ENCODE peak calls at places on chromosomes 3 and 15, in six cellular contexts. One of them, this sample, is unnamed.

GRCh38 chr15:76197703-76198455 is 113.4 kb downstream of the ETFA start:
- DNase-seq in B cell: no peak
- DNase-seq in GM20000: no peak
- DNase-seq in GM10248: no peak
- DNase-seq in left ventricle myocardium inferior: no peak
- DNase-seq in brain microvascular endothelial cell: no peak
- DNase-seq in this sample: no peak

GRCh38 chr15:67300266-67300914 is 45.8 kb downstream of the IQCH start:
- DNase-seq in B cell: no peak
- DNase-seq in brain microvascular endothelial cell: no peak
- DNase-seq in GM10248: no peak
- DNase-seq in GM20000: no peak
- DNase-seq in left ventricle myocardium inferior: no peak
- DNase-seq in this sample: no peak

GRCh38 chr3:16338999-16339398 is 74.0 kb downstream of the OXNAD1 start:
- DNase-seq in GM20000: peak
- DNase-seq in GM10248: no peak
- DNase-seq in brain microvascular endothelial cell: peak
- DNase-seq in B cell: no peak
- DNase-seq in left ventricle myocardium inferior: no peak
- DNase-seq in this sample: no peak

GRCh38 chr3:138381413-138381901 is 33.1 kb downstream of the MRAS start:
- DNase-seq in B cell: no peak
- DNase-seq in left ventricle myocardium inferior: peak
- DNase-seq in GM10248: no peak
- DNase-seq in GM20000: no peak
- DNase-seq in brain microvascular endothelial cell: no peak
- DNase-seq in this sample: no peak

GRCh38 chr3:46935989-46936620 is 40.4 kb downstream of the CCDC12 start:
- DNase-seq in brain microvascular endothelial cell: no peak
- DNase-seq in GM10248: no peak
- DNase-seq in left ventricle myocardium inferior: no peak
- DNase-seq in GM20000: no peak
- DNase-seq in B cell: no peak
- DNase-seq in this sample: no peak

GRCh38 chr15:88020806-88021205 is 235.7 kb downstream of the NTRK3 start:
- DNase-seq in GM10248: no peak
- DNase-seq in GM20000: no peak
- DNase-seq in left ventricle myocardium inferior: no peak
- DNase-seq in brain microvascular endothelial cell: no peak
- DNase-seq in B cell: no peak
- DNase-seq in this sample: no peak

GRCh38 chr3:126053949-126054569 is 29.9 kb downstream of the SLC41A3 start:
- DNase-seq in GM20000: no peak
- DNase-seq in left ventricle myocardium inferior: no peak
- DNase-seq in brain microvascular endothelial cell: no peak
- DNase-seq in GM10248: no peak
- DNase-seq in B cell: no peak
- DNase-seq in this sample: no peak

GRCh38 chr3:195003006-195003892 is 267.7 kb downstream of the XXYLT1 start:
- DNase-seq in left ventricle myocardium inferior: peak
- DNase-seq in brain microvascular endothelial cell: no peak
- DNase-seq in GM20000: no peak
- DNase-seq in GM10248: no peak
- DNase-seq in B cell: peak
- DNase-seq in this sample: no peak

GRCh38 chr15:42134617-42135243 is 21.7 kb downstream of the PLA2G4F start:
- DNase-seq in brain microvascular endothelial cell: no peak
- DNase-seq in GM10248: no peak
- DNase-seq in GM20000: no peak
- DNase-seq in left ventricle myocardium inferior: no peak
- DNase-seq in B cell: no peak
- DNase-seq in this sample: no peak

GRCh38 chr3:196620228-196620627 is 19.3 kb upstream of the NRROS start:
- DNase-seq in GM10248: peak
- DNase-seq in brain microvascular endothelial cell: peak
- DNase-seq in B cell: no peak
- DNase-seq in GM20000: no peak
- DNase-seq in left ventricle myocardium inferior: no peak
- DNase-seq in this sample: no peak

GRCh38 chr15:95693917-95694316 is 636.6 kb upstream of the NR2F2 start:
- DNase-seq in brain microvascular endothelial cell: no peak
- DNase-seq in left ventricle myocardium inferior: no peak
- DNase-seq in GM10248: no peak
- DNase-seq in B cell: no peak
- DNase-seq in GM20000: no peak
- DNase-seq in this sample: no peak

GRCh38 chr3:175346573-175347356 is 487.6 kb downstream of the NAALADL2 start:
- DNase-seq in GM20000: no peak
- DNase-seq in left ventricle myocardium inferior: peak
- DNase-seq in brain microvascular endothelial cell: peak
- DNase-seq in B cell: no peak
- DNase-seq in GM10248: no peak
- DNase-seq in this sample: no peak

GRCh38 chr15:40471778-40472130 is 970 bp downstream of the CHST14 start:
- DNase-seq in B cell: no peak
- DNase-seq in brain microvascular endothelial cell: no peak
- DNase-seq in left ventricle myocardium inferior: no peak
- DNase-seq in GM20000: no peak
- DNase-seq in GM10248: no peak
- DNase-seq in this sample: no peak

GRCh38 chr3:114108137-114108536 is 51.6 kb downstream of the QTRT2 start:
- DNase-seq in brain microvascular endothelial cell: no peak
- DNase-seq in GM10248: no peak
- DNase-seq in B cell: no peak
- DNase-seq in GM20000: no peak
- DNase-seq in left ventricle myocardium inferior: no peak
- DNase-seq in this sample: no peak

GRCh38 chr15:53559364-53560253 is 199.9 kb downstream of the WDR72 start:
- DNase-seq in brain microvascular endothelial cell: no peak
- DNase-seq in GM10248: no peak
- DNase-seq in B cell: no peak
- DNase-seq in left ventricle myocardium inferior: no peak
- DNase-seq in GM20000: no peak
- DNase-seq in this sample: no peak

GRCh38 chr15:40285151-40285898 is 2.5 kb upstream of the ANKRD63 start:
- DNase-seq in B cell: no peak
- DNase-seq in left ventricle myocardium inferior: no peak
- DNase-seq in brain microvascular endothelial cell: no peak
- DNase-seq in GM10248: no peak
- DNase-seq in GM20000: no peak
- DNase-seq in this sample: no peak

GRCh38 chr15:90025461-90026033 is 24.4 kb downstream of the ZNF710 start:
- DNase-seq in left ventricle myocardium inferior: no peak
- DNase-seq in GM10248: no peak
- DNase-seq in brain microvascular endothelial cell: no peak
- DNase-seq in GM20000: no peak
- DNase-seq in B cell: no peak
- DNase-seq in this sample: no peak

GRCh38 chr15:70234256-70234965 is 136.7 kb upstream of the TLE3 start:
- DNase-seq in brain microvascular endothelial cell: peak
- DNase-seq in GM10248: no peak
- DNase-seq in left ventricle myocardium inferior: no peak
- DNase-seq in GM20000: no peak
- DNase-seq in B cell: no peak
- DNase-seq in this sample: no peak

GRCh38 chr3:9180764-9181117 is 68.7 kb downstream of the SRGAP3 start:
- DNase-seq in GM10248: no peak
- DNase-seq in left ventricle myocardium inferior: no peak
- DNase-seq in B cell: no peak
- DNase-seq in brain microvascular endothelial cell: no peak
- DNase-seq in GM20000: peak
- DNase-seq in this sample: no peak

GRCh38 chr15:38459480-38459879 is 5.6 kb downstream of the FAM98B start:
- DNase-seq in left ventricle myocardium inferior: no peak
- DNase-seq in GM20000: no peak
- DNase-seq in GM10248: no peak
- DNase-seq in B cell: no peak
- DNase-seq in brain microvascular endothelial cell: no peak
- DNase-seq in this sample: no peak

GRCh38 chr15:87944687-87945086 is 311.9 kb downstream of the NTRK3 start:
- DNase-seq in brain microvascular endothelial cell: no peak
- DNase-seq in left ventricle myocardium inferior: peak
- DNase-seq in GM10248: no peak
- DNase-seq in B cell: no peak
- DNase-seq in GM20000: no peak
- DNase-seq in this sample: no peak

GRCh38 chr3:42292009-42292408 is 26.0 kb upstream of the CCK start:
- DNase-seq in GM20000: no peak
- DNase-seq in left ventricle myocardium inferior: no peak
- DNase-seq in GM10248: no peak
- DNase-seq in B cell: no peak
- DNase-seq in brain microvascular endothelial cell: no peak
- DNase-seq in this sample: no peak

GRCh38 chr15:48336940-48337339 is 5.7 kb downstream of the DUT start:
- DNase-seq in GM20000: peak
- DNase-seq in B cell: peak
- DNase-seq in GM10248: no peak
- DNase-seq in brain microvascular endothelial cell: no peak
- DNase-seq in left ventricle myocardium inferior: no peak
- DNase-seq in this sample: no peak

GRCh38 chr15:32803631-32804030 is 85.8 kb downstream of the GREM1 start:
- DNase-seq in GM20000: no peak
- DNase-seq in left ventricle myocardium inferior: no peak
- DNase-seq in B cell: no peak
- DNase-seq in GM10248: no peak
- DNase-seq in brain microvascular endothelial cell: no peak
- DNase-seq in this sample: no peak

GRCh38 chr3:49625971-49626640 is 48.0 kb upstream of the APEH start:
- DNase-seq in GM20000: no peak
- DNase-seq in left ventricle myocardium inferior: no peak
- DNase-seq in GM10248: no peak
- DNase-seq in brain microvascular endothelial cell: no peak
- DNase-seq in B cell: no peak
- DNase-seq in this sample: no peak

GRCh38 chr15:80694624-80695098 is 449 bp upstream of the ABHD17C start:
- DNase-seq in B cell: peak
- DNase-seq in GM10248: no peak
- DNase-seq in left ventricle myocardium inferior: peak
- DNase-seq in GM20000: no peak
- DNase-seq in brain microvascular endothelial cell: peak
- DNase-seq in this sample: peak

GRCh38 chr3:195705081-195705991 is 15.4 kb upstream of the MUC20 start:
- DNase-seq in brain microvascular endothelial cell: no peak
- DNase-seq in GM10248: no peak
- DNase-seq in left ventricle myocardium inferior: no peak
- DNase-seq in B cell: no peak
- DNase-seq in GM20000: peak
- DNase-seq in this sample: no peak

GRCh38 chr3:103991461-103992115 is 1375.1 kb upstream of the ALCAM start:
- DNase-seq in B cell: peak
- DNase-seq in left ventricle myocardium inferior: no peak
- DNase-seq in GM20000: peak
- DNase-seq in GM10248: no peak
- DNase-seq in brain microvascular endothelial cell: peak
- DNase-seq in this sample: no peak

DNA sequence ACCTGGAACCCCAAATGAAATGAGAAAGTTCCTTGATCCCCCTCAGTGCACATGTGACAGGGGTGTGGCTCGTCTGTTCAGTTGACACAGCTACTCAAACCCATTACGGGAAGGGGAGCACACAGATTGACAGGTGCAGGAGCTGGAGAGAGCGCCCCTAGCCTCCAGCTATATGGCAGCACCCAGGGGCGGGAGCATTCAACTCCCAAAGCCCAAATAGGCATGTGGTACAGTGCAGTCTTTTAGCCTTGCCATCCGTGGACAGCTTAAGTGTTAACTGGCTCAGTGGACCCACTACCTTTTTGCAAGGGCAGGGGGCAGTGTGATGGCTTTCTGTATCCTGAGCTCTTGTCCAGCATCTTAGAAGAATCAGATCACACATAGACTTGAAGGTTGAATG is 1374.2 kb upstream of the ALCAM start:
- DNase-seq in brain microvascular endothelial cell: no peak
- DNase-seq in B cell: no peak
- DNase-seq in GM10248: no peak
- DNase-seq in left ventricle myocardium inferior: no peak
- DNase-seq in GM20000: no peak
- DNase-seq in this sample: no peak
- TF ChIP-seq CTCF in brain microvascular endothelial cell: peak
- TF ChIP-seq CTCF in B cell: no peak
- TF ChIP-seq CTCF in GM10248: no peak
- TF ChIP-seq CTCF in left ventricle myocardium inferior: no peak
- TF ChIP-seq CTCF in GM20000: no peak
- TF ChIP-seq CTCF in this sample: no peak

DNA sequence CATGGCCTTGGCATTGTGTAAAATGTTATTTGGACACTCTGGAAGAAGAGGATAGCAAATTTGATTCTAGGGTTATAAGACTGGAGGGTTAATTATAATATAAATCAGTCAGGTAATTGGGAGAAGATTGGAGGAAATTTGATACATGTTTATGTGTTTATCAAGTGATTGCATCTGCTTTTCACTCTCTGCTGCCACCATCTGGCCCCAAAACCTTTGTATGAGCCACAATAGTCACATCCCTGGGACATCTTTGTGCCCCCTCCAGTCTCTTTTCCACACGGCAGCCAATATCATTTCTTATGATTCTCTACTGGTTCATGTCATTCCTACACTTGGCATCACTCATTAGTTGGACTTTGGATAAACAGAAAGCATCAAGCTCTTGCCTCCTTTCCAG is 602.2 kb upstream of the SUCLG2 start:
- DNase-seq in left ventricle myocardium inferior: no peak
- DNase-seq in B cell: no peak
- DNase-seq in brain microvascular endothelial cell: no peak
- DNase-seq in GM10248: no peak
- DNase-seq in GM20000: no peak
- DNase-seq in this sample: no peak
- TF ChIP-seq CTCF in left ventricle myocardium inferior: no peak
- TF ChIP-seq CTCF in B cell: no peak
- TF ChIP-seq CTCF in brain microvascular endothelial cell: no peak
- TF ChIP-seq CTCF in GM10248: peak
- TF ChIP-seq CTCF in GM20000: peak
- TF ChIP-seq CTCF in this sample: no peak

GRCh38 chr3:43921056-43921455 is 230.3 kb downstream of the ABHD5 start:
- DNase-seq in GM10248: no peak
- DNase-seq in GM20000: no peak
- DNase-seq in B cell: no peak
- DNase-seq in brain microvascular endothelial cell: peak
- DNase-seq in left ventricle myocardium inferior: no peak
- DNase-seq in this sample: no peak
- TF ChIP-seq CTCF in GM10248: no peak
- TF ChIP-seq CTCF in GM20000: no peak
- TF ChIP-seq CTCF in B cell: no peak
- TF ChIP-seq CTCF in brain microvascular endothelial cell: no peak
- TF ChIP-seq CTCF in left ventricle myocardium inferior: no peak
- TF ChIP-seq CTCF in this sample: no peak

GRCh38 chr3:39724233-39724846 is 85.1 kb upstream of the MYRIP start:
- DNase-seq in GM10248: no peak
- DNase-seq in GM20000: no peak
- DNase-seq in B cell: no peak
- DNase-seq in brain microvascular endothelial cell: no peak
- DNase-seq in left ventricle myocardium inferior: no peak
- DNase-seq in this sample: no peak
- TF ChIP-seq CTCF in GM10248: no peak
- TF ChIP-seq CTCF in GM20000: no peak
- TF ChIP-seq CTCF in B cell: no peak
- TF ChIP-seq CTCF in brain microvascular endothelial cell: no peak
- TF ChIP-seq CTCF in left ventricle myocardium inferior: peak
- TF ChIP-seq CTCF in this sample: no peak

GRCh38 chr3:68206524-68207117 is 552.2 kb upstream of the SUCLG2 start:
- DNase-seq in brain microvascular endothelial cell: no peak
- DNase-seq in B cell: no peak
- DNase-seq in GM10248: no peak
- DNase-seq in left ventricle myocardium inferior: no peak
- DNase-seq in GM20000: no peak
- DNase-seq in this sample: no peak
- TF ChIP-seq CTCF in brain microvascular endothelial cell: no peak
- TF ChIP-seq CTCF in B cell: no peak
- TF ChIP-seq CTCF in GM10248: peak
- TF ChIP-seq CTCF in left ventricle myocardium inferior: no peak
- TF ChIP-seq CTCF in GM20000: no peak
- TF ChIP-seq CTCF in this sample: peak

GRCh38 chr3:31248619-31248992 is 284.1 kb upstream of the STT3B start:
- DNase-seq in GM10248: no peak
- DNase-seq in brain microvascular endothelial cell: no peak
- DNase-seq in left ventricle myocardium inferior: no peak
- DNase-seq in GM20000: no peak
- DNase-seq in B cell: no peak
- DNase-seq in this sample: no peak
- TF ChIP-seq CTCF in GM10248: no peak
- TF ChIP-seq CTCF in brain microvascular endothelial cell: no peak
- TF ChIP-seq CTCF in left ventricle myocardium inferior: no peak
- TF ChIP-seq CTCF in GM20000: no peak
- TF ChIP-seq CTCF in B cell: no peak
- TF ChIP-seq CTCF in this sample: no peak